ENCODE peak calls at places on chromosomes 12 and 14, in six cellular contexts. Q is upper lobe of left lung, G is GM23338, D is stomach, I is transverse colon, H is sigmoid colon. L is an unnamed sample. For H3K36me3, the result is how much of the 10 kb centered on the place peaks cover.

GRCh38 chr12:116376354-116377193 is 99.1 kb upstream of the MED13L start:
- DNase-seq in Q (no peak), G (no peak), D (no peak), I (no peak), H (no peak), L (no peak)

GRCh38 chr14:100592461-100592871 is 5.2 kb upstream of the BEGAIN start:
- DNase-seq in Q (peak), G (no peak), D (no peak), I (no peak), H (peak), L (peak)

GRCh38 chr12:120196363-120196762 is 1.8 kb upstream of the GCN1 start:
- DNase-seq in Q (no peak), G (no peak), D (no peak), I (no peak), H (no peak), L (no peak)

GRCh38 chr12:130440411-130441080 is 102.9 kb downstream of the PIWIL1 start:
- DNase-seq in Q (no peak), G (no peak), D (no peak), I (no peak), H (peak), L (peak)

GRCh38 chr12:47807338-47807737 is 12.4 kb downstream of the HDAC7 start:
- DNase-seq in Q (no peak), G (no peak), D (no peak), I (no peak), H (no peak), L (no peak)

GRCh38 chr12:94184995-94185711 is 36.8 kb downstream of the PLXNC1 start:
- DNase-seq in Q (no peak), G (no peak), D (no peak), I (no peak), H (no peak), L (no peak)

GRCh38 chr14:76550534-76550933 is 174.6 kb downstream of the ESRRB start:
- DNase-seq in Q (no peak), G (no peak), D (no peak), I (no peak), H (no peak), L (no peak)

GRCh38 chr14:70909788-70910614 is 2.7 kb downstream of the PCNX1 start:
- DNase-seq in Q (no peak), G (no peak), D (no peak), I (no peak), H (no peak), L (no peak)

GRCh38 chr14:65425885-65426284 is 13.4 kb downstream of the FUT8 start:
- DNase-seq in Q (no peak), G (no peak), D (no peak), I (no peak), H (no peak), L (no peak)

GRCh38 chr12:50988051-50988450 is 35.7 kb downstream of the HIGD1C start:
- DNase-seq in Q (no peak), G (no peak), D (no peak), I (no peak), H (no peak), L (no peak)

GRCh38 chr12:68245071-68246021 is 8.1 kb downstream of the IL22 start:
- DNase-seq in Q (no peak), G (no peak), D (no peak), I (no peak), H (no peak), L (no peak)

GRCh38 chr12:88035271-88035906 is 6.2 kb upstream of the C12orf50 start:
- DNase-seq in Q (peak), G (peak), D (peak), I (peak), H (peak), L (peak)

GRCh38 chr14:67971627-67972625 is 152.3 kb downstream of the RAD51B start:
- DNase-seq in Q (no peak), G (no peak), D (no peak), I (no peak), H (no peak), L (no peak)

GRCh38 chr12:17918013-17918412 is 172.0 kb downstream of the RERGL start:
- DNase-seq in Q (no peak), G (no peak), D (no peak), I (no peak), H (no peak), L (no peak)

GRCh38 chr14:43475762-43476161 is 1031.3 kb downstream of the FSCB start:
- DNase-seq in Q (no peak), G (no peak), D (no peak), I (no peak), H (no peak), L (no peak)

GRCh38 chr14:58656671-58657411 is 19.1 kb downstream of the DACT1 start:
- DNase-seq in Q (no peak), G (no peak), D (no peak), I (no peak), H (no peak), L (no peak)

GRCh38 chr12:3698218-3698974 is 54.5 kb downstream of the CRACR2A start:
- DNase-seq in Q (no peak), G (no peak), D (no peak), I (no peak), H (no peak), L (no peak)

GRCh38 chr14:54637270-54637669 is 70.3 kb downstream of the SAMD4A start:
- DNase-seq in Q (no peak), G (no peak), D (no peak), I (no peak), H (no peak), L (no peak)

GRCh38 chr12:54352891-54353874 is 11.1 kb downstream of the GPR84 start:
- DNase-seq in Q (no peak), G (peak), D (no peak), I (no peak), H (peak), L (no peak)

GRCh38 chr12:3187846-3188755 is 110.9 kb downstream of the TSPAN9 start:
- DNase-seq in Q (no peak), G (no peak), D (peak), I (no peak), H (no peak), L (no peak)

GRCh38 chr12:14185441-14186192 is 179.9 kb upstream of the ATF7IP start:
- DNase-seq in Q (no peak), G (peak), D (peak), I (peak), H (no peak), L (no peak)

GRCh38 chr14:89540009-89540829 is 123.2 kb upstream of the FOXN3 start:
- DNase-seq in Q (peak), G (no peak), D (no peak), I (no peak), H (no peak), L (no peak)

GRCh38 chr12:9642606-9643270 is 26.8 kb upstream of the CLEC2D start:
- DNase-seq in Q (no peak), G (no peak), D (no peak), I (peak), H (no peak), L (no peak)

GRCh38 chr12:53789570-53789969 is 37.8 kb upstream of the CISTR start:
- DNase-seq in Q (no peak), G (no peak), D (no peak), I (no peak), H (no peak), L (no peak)

GRCh38 chr12:30678221-30678620 is 17.4 kb downstream of the IPO8 start:
- DNase-seq in Q (no peak), G (no peak), D (no peak), I (no peak), H (no peak), L (no peak)
- H3K36me3 ChIP-seq in Q (under half), G (under half), D (half or more), I (half or more), H (under half), L (half or more)

GRCh38 chr14:92512807-92513203 is 776 bp upstream of the RIN3 start:
- DNase-seq in Q (no peak), G (no peak), D (no peak), I (no peak), H (no peak), L (no peak)

GRCh38 chr14:92514844-92515509 is 1.4 kb downstream of the RIN3 start:
- DNase-seq in Q (no peak), G (no peak), D (no peak), I (no peak), H (peak), L (peak)

GRCh38 chr14:92515510-92516343 is 2.1 kb downstream of the RIN3 start:
- DNase-seq in Q (no peak), G (no peak), D (no peak), I (no peak), H (peak), L (peak)

GRCh38 chr14:92513204-92513965 is at the start of gene RIN3:
- DNase-seq in Q (peak), G (peak), D (no peak), I (peak), H (peak), L (peak)

DNA sequence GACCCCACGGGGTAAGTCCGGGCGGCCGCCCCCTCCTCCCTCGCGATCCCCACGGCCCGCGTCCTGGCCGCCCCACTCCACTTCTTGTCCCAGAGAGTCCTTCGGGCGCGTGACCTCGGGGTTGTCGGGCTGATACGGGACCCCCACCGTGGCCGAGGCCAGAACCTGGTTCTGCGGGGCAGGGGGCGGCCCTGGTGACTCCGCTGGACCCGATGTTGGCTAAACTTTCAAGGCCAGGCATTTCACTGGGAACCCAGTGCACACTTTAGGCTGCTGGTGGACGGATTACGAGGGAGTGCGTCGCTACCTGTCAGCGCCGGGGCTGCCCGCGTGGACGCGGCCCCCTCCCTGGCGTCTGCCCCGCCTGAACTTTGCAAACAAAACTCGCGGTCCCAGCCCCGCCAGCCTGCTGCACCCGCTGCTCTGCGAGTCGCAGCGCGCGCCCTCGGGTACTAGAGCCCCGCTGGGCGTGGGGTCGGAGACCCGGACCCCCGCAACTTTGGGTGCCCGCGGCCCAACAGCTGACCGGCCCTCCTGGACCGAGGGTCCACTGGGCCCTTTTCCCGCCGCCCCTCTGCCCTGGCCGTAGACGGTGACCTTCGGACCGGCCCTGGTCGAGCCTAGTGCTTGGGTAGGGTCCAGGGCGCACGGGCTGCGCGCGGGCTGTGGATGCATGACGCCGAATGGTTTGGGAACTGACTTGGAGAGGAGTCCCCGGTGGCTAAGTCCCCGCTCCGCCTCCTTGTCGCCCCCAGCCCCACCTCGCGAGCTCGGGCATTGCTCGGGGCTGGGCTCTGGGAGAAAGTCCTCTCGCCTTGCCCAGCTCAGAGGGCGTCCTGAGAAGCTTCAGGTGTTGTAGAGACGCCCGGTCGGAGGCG is 624 bp downstream of the RIN3 start:
- DNase-seq in Q (peak), G (peak), D (no peak), I (peak), H (peak), L (peak)
- TF ChIP-seq POLR2AphosphoS5 in Q (no peak), G (no peak), D (no peak), I (peak), H (no peak), L (no peak)

GRCh38 chr14:34596891-34597290 is 33.1 kb downstream of the SNX6 start:
- DNase-seq in Q (no peak), G (no peak), D (peak), I (no peak), H (peak), L (no peak)
- H3K36me3 ChIP-seq in Q (half or more), G (half or more), D (half or more), I (half or more), H (half or more), L (half or more)

GRCh38 chr14:53529519-53529918 is 376.4 kb upstream of the DDHD1 start:
- DNase-seq in Q (no peak), G (no peak), D (no peak), I (no peak), H (no peak), L (no peak)
- TF ChIP-seq POLR2AphosphoS5 in Q (no peak), G (no peak), D (no peak), I (no peak), H (no peak), L (no peak)

GRCh38 chr12:62301080-62301798 is 41.0 kb downstream of the USP15 start:
- DNase-seq in Q (no peak), G (no peak), D (no peak), I (no peak), H (no peak), L (no peak)
- H3K36me3 ChIP-seq in Q (under half), G (under half), D (half or more), I (under half), H (under half), L (under half)

GRCh38 chr14:103340480-103341212 is 6.6 kb downstream of the EIF5 start:
- DNase-seq in Q (no peak), G (no peak), D (no peak), I (no peak), H (no peak), L (no peak)
- TF ChIP-seq POLR2AphosphoS5 in Q (no peak), G (no peak), D (no peak), I (peak), H (no peak), L (no peak)

GRCh38 chr14:105467942-105468471 is 6.6 kb upstream of the CRIP2 start:
- DNase-seq in Q (no peak), G (no peak), D (no peak), I (no peak), H (no peak), L (no peak)

GRCh38 chr14:105464501-105464900 is 10.1 kb upstream of the CRIP2 start:
- DNase-seq in Q (no peak), G (no peak), D (no peak), I (no peak), H (no peak), L (no peak)

GRCh38 chr14:105466491-105467248 is 8.0 kb upstream of the CRIP2 start:
- DNase-seq in Q (no peak), G (no peak), D (no peak), I (no peak), H (no peak), L (no peak)

GRCh38 chr14:105467249-105467941 is 7.2 kb upstream of the CRIP2 start:
- DNase-seq in Q (no peak), G (no peak), D (no peak), I (no peak), H (no peak), L (no peak)

DNA sequence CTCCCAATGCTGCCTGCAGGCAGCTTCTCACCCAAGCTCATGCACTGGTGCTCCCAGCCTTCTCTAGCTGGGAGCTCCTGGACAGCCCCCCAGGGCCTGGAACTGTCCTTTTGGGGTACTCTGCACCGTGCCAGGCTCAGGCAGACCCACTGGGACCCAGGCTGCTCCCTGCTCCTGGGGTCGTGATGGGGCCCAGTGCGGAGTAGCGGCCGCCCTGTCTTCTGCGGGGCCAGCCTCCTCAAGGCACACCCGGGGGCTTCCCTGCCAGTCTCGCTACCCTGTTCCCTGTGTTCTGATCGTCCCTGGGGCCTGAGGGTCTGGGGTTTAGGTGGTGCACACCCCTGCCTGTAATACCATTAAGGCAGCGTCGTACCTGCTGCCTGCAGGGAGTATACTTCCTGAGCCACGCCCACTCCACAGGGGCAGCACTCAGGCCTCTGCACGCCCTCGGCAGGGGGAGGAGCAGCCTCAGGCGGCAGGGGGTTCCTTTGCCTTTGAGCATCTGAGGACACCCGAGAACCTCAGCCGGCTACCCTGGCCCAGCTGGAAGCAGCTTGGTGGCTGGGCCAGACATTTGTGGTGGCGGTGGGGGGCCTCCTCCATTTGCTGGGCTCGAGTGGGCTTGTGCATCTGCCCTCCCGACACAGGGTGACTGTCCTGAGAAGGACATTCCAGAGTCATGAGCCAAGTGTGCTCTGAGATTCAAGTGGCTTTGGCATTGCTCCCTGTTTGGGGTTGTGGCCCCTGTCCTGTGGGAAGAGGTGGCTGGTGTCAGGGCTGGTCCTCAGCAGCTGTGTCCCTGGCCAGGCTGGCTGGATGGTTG is 9.2 kb upstream of the CRIP2 start:
- DNase-seq in Q (no peak), G (no peak), D (no peak), I (no peak), H (no peak), L (no peak)
- H3K36me3 ChIP-seq in Q (under half), G (under half), D (half or more), I (under half), H (under half), L (half or more)